ENCODE peak calls at places on chromosomes 7 and 10, in five cellular contexts. A, G, V, L and O are unnamed samples.

GRCh38 chr7:28542410-28542809 is 130.1 kb downstream of the CREB5 start:
- DNase-seq in V (no peak), G (no peak), L (no peak), A (no peak), O (no peak)

GRCh38 chr7:31545549-31545948 is 31.7 kb downstream of the ITPRID1 start:
- DNase-seq in V (no peak), G (no peak), L (no peak), A (no peak), O (no peak)

GRCh38 chr7:137342751-137343482 is 616 bp downstream of the PTN start:
- DNase-seq in A (no peak), L (no peak), G (no peak), V (no peak), O (peak)

GRCh38 chr10:70319183-70319582 is 35.4 kb upstream of the NPFFR1 start:
- DNase-seq in V (no peak), A (peak), L (no peak), G (no peak), O (no peak)

GRCh38 chr7:156560075-156560474 is 80.5 kb upstream of the RNF32 start:
- DNase-seq in V (peak), A (peak), G (no peak), L (no peak), O (no peak)

GRCh38 chr7:63899691-63900393 is 98.8 kb upstream of the ZNF722 start:
- DNase-seq in L (peak), G (peak), V (no peak), A (no peak), O (peak)

GRCh38 chr10:35079267-35079666 is 10.9 kb downstream of the CUL2 start:
- DNase-seq in L (no peak), A (no peak), V (no peak), G (no peak), O (no peak)

GRCh38 chr7:95251966-95252365 is 72.4 kb downstream of the PON1 start:
- DNase-seq in L (no peak), V (no peak), A (no peak), G (no peak), O (no peak)

GRCh38 chr7:130281227-130281626 is 11.7 kb upstream of the CPA4 start:
- DNase-seq in G (no peak), V (no peak), A (no peak), L (no peak), O (no peak)

GRCh38 chr7:45680776-45681175 is 106.6 kb downstream of the ADCY1 start:
- DNase-seq in V (no peak), A (peak), L (no peak), G (no peak), O (no peak)

GRCh38 chr7:115043605-115044004 is 121.7 kb downstream of the MDFIC start:
- DNase-seq in A (no peak), V (no peak), L (no peak), G (no peak), O (no peak)

GRCh38 chr7:104926905-104927454 is 87.0 kb upstream of the KMT2E start:
- DNase-seq in G (no peak), A (peak), V (no peak), L (no peak), O (no peak)

GRCh38 chr7:39979406-39980073 is 29.5 kb downstream of the CDK13 start:
- DNase-seq in A (no peak), V (no peak), L (peak), G (no peak), O (no peak)

GRCh38 chr10:131998050-131998844 is 16.5 kb upstream of the BNIP3 start:
- DNase-seq in G (no peak), V (no peak), L (no peak), A (no peak), O (no peak)

GRCh38 chr10:78913219-78914059 is 155.3 kb upstream of the ZMIZ1 start:
- DNase-seq in L (no peak), A (no peak), G (peak), V (peak), O (no peak)

GRCh38 chr7:101941481-101942383 is 124.3 kb downstream of the CUX1 start:
- DNase-seq in A (no peak), G (no peak), V (no peak), L (no peak), O (peak)

GRCh38 chr7:130278892-130279690 is 12.4 kb downstream of the CPA2 start:
- DNase-seq in V (no peak), G (no peak), A (no peak), L (no peak), O (no peak)

GRCh38 chr7:18872344-18872743 is 245.1 kb downstream of the TWIST1 start:
- DNase-seq in V (no peak), G (no peak), A (no peak), L (no peak), O (no peak)

GRCh38 chr10:13925924-13926435 is 339.2 kb downstream of the PRPF18 start:
- DNase-seq in A (no peak), V (no peak), L (no peak), G (no peak), O (no peak)